ENCODE peak calls at places on chromosomes 7 and 10, in four cellular contexts. G is NCI-H1436, X is nucleus accumbens, U is memory B cell. K is an unnamed sample.

GRCh38 chr7:152882576-152883310 is 123.2 kb downstream of the ACTR3B start:
- DNase-seq in G (no peak), X (no peak), U (no peak), K (no peak)

GRCh38 chr7:105365541-105366534 is 22.9 kb downstream of the SRPK2 start:
- DNase-seq in G (no peak), X (no peak), U (no peak), K (no peak)

GRCh38 chr7:129295015-129295423 is 70.2 kb downstream of the AHCYL2 start:
- DNase-seq in G (peak), X (no peak), U (no peak), K (no peak)

GRCh38 chr7:148650232-148650858 is 48.4 kb upstream of the CUL1 start:
- DNase-seq in G (no peak), X (no peak), U (no peak), K (no peak)

GRCh38 chr10:30606313-30606712 is 23.2 kb downstream of the LYZL2 start:
- DNase-seq in G (no peak), X (no peak), U (no peak), K (no peak)

GRCh38 chr7:141074162-141074989 is 512 bp downstream of the TMEM178B start:
- DNase-seq in G (peak), X (peak), U (no peak), K (no peak)

GRCh38 chr10:109987828-109988227 is 20.0 kb upstream of the ADD3 start:
- DNase-seq in G (no peak), X (no peak), U (no peak), K (no peak)

GRCh38 chr7:101321491-101322401 is at the start of gene IFT22:
- DNase-seq in G (peak), X (peak), U (peak), K (peak)

GRCh38 chr7:117972606-117973005 is 99.4 kb upstream of the CTTNBP2 start:
- DNase-seq in G (no peak), X (no peak), U (no peak), K (no peak)

GRCh38 chr10:8121199-8121890 is 66.9 kb downstream of the GATA3 start:
- DNase-seq in G (no peak), X (no peak), U (no peak), K (no peak)

GRCh38 chr7:73839290-73839689 is 3.0 kb downstream of the METTL27 start:
- DNase-seq in G (no peak), X (no peak), U (no peak), K (no peak)

GRCh38 chr7:151068069-151068773 is 8.8 kb downstream of the SLC4A2 start:
- DNase-seq in G (no peak), X (no peak), U (no peak), K (no peak)

GRCh38 chr10:4250497-4250887 is 465.5 kb upstream of the KLF6 start:
- DNase-seq in G (no peak), X (no peak), U (no peak), K (no peak)

GRCh38 chr7:137847418-137848050 is 760 bp upstream of the DGKI start:
- DNase-seq in G (no peak), X (no peak), U (no peak), K (no peak)

GRCh38 chr10:490891-491571 is 198.4 kb downstream of the DIP2C start:
- DNase-seq in G (no peak), X (no peak), U (no peak), K (no peak)

GRCh38 chr7:24125765-24126164 is 158.2 kb upstream of the NPY start:
- DNase-seq in G (no peak), X (no peak), U (no peak), K (no peak)

GRCh38 chr7:129009437-129009836 is 45.5 kb downstream of the TNPO3 start:
- DNase-seq in G (no peak), X (no peak), U (peak), K (peak)

GRCh38 chr7:115632636-115633035 is 397.9 kb downstream of the TFEC start:
- DNase-seq in G (no peak), X (no peak), U (no peak), K (no peak)

GRCh38 chr7:1314021-1314907 is 81.6 kb downstream of the UNCX start:
- DNase-seq in G (no peak), X (no peak), U (no peak), K (no peak)

GRCh38 chr7:133502498-133502897 is 249.6 kb downstream of the EXOC4 start:
- DNase-seq in G (no peak), X (no peak), U (no peak), K (no peak)

GRCh38 chr10:27720529-27720928 is 25.1 kb downstream of the MKX start:
- DNase-seq in G (no peak), X (no peak), U (no peak), K (no peak)

GRCh38 chr10:131726967-131727366 is 173.8 kb upstream of the PPP2R2D start:
- DNase-seq in G (no peak), X (no peak), U (no peak), K (no peak)

GRCh38 chr10:97782455-97783228 is 10.8 kb upstream of the SFRP5 start:
- DNase-seq in G (no peak), X (no peak), U (no peak), K (no peak)

GRCh38 chr7:55130554-55131198 is 111.9 kb downstream of the EGFR start:
- DNase-seq in G (no peak), X (no peak), U (no peak), K (no peak)

GRCh38 chr10:60491162-60491561 is 101.5 kb upstream of the ANK3 start:
- DNase-seq in G (no peak), X (no peak), U (no peak), K (no peak)

GRCh38 chr10:36057180-36057579 is 415.1 kb upstream of the FZD8 start:
- DNase-seq in G (no peak), X (no peak), U (no peak), K (no peak)

GRCh38 chr10:131657985-131658330 is 242.8 kb upstream of the PPP2R2D start:
- DNase-seq in G (no peak), X (no peak), U (no peak), K (no peak)

GRCh38 chr7:157056957-157057902 is 46.8 kb upstream of the MNX1 start:
- DNase-seq in G (peak), X (no peak), U (no peak), K (no peak)

GRCh38 chr10:32851301-32851700 is 106.7 kb downstream of the ITGB1 start:
- DNase-seq in G (no peak), X (no peak), U (no peak), K (no peak)

GRCh38 chr10:78544447-78545085 is 510.9 kb downstream of the RPS24 start:
- DNase-seq in G (no peak), X (no peak), U (no peak), K (no peak)

GRCh38 chr7:67890316-67890715 is 893.7 kb downstream of the TYW1 start:
- DNase-seq in G (no peak), X (no peak), U (no peak), K (no peak)

GRCh38 chr10:87546971-87547413 is 42.3 kb downstream of the MINPP1 start:
- DNase-seq in G (no peak), X (no peak), U (no peak), K (no peak)

GRCh38 chr10:79472951-79473350 is 27.5 kb upstream of the ZCCHC24 start:
- DNase-seq in G (no peak), X (no peak), U (no peak), K (no peak)

GRCh38 chr10:108789911-108790310 is 1133.4 kb downstream of the XPNPEP1 start:
- DNase-seq in G (no peak), X (no peak), U (no peak), K (no peak)

GRCh38 chr10:121092341-121093099 is 241.4 kb downstream of the WDR11 start:
- DNase-seq in G (no peak), X (no peak), U (no peak), K (no peak)

GRCh38 chr10:106652279-106652678 is 512.2 kb downstream of the SORCS1 start:
- DNase-seq in G (peak), X (no peak), U (no peak), K (no peak)

GRCh38 chr10:29860159-29860558 is 199.2 kb downstream of the JCAD start:
- DNase-seq in G (no peak), X (no peak), U (no peak), K (no peak)

GRCh38 chr10:126262971-126263370 is 125.3 kb downstream of the ADAM12 start:
- DNase-seq in G (no peak), X (no peak), U (no peak), K (no peak)

GRCh38 chr10:94012834-94013830 is 19.4 kb downstream of the PLCE1 start:
- DNase-seq in G (no peak), X (no peak), U (no peak), K (no peak)

K was measured in naive B cell.